ENCODE peak calls at places on chromosomes 13 and 19, in ten cellular contexts. C is CD4-positive, CD25-positive, alpha-beta regulatory T cell; I is PC-3; X is NCI-H774; B is CD4-positive, alpha-beta T cell; P is HEK293T; K is lower leg skin; S is activated T-cell treated with anti-CD3 and anti-CD28 coated beads, Interleukin-2, amount 50 U/mL, for 1 hour; N is CD8-positive, alpha-beta T cell; Z is T follicular helper cell. E is an unnamed sample.
A peak's percentile ranks its signal among the peaks of the same experiment; 100 is the strongest.

GRCh38 chr13:113622791-113623490 is 35.1 kb downstream of the ATP4B start:
- DNase-seq in N (no peak), X (no peak), K (no peak), B (no peak), C (no peak), I (no peak), P (no peak), S (no peak), Z (no peak), E (no peak)

GRCh38 chr19:28934626-28935025 is 278.3 kb downstream of the UQCRFS1 start:
- DNase-seq in B (no peak), P (no peak), K (no peak), S (no peak), I (no peak), Z (no peak), C (no peak), X (no peak), N (no peak), E (no peak)

GRCh38 chr19:35545855-35546381 is 492 bp downstream of the TMEM147 start:
- DNase-seq in N (peak; percentile 7), P (peak; percentile 50), I (peak; percentile 23), K (no peak), C (peak; percentile 57), X (no peak), B (peak; percentile 25), S (peak; percentile 58), Z (no peak), E (no peak)

GRCh38 chr19:7595466-7596133 is at the start of gene CAMSAP3:
- DNase-seq in Z (no peak), B (no peak), S (peak; percentile 63), C (peak; percentile 43), I (peak; percentile 73), X (peak; percentile 74), N (peak; percentile 27), P (peak; percentile 68), K (no peak), E (peak; percentile 44)

GRCh38 chr13:90710355-90710754 is 637.1 kb upstream of the MIR17HG start:
- DNase-seq in B (no peak), I (no peak), Z (no peak), K (no peak), C (no peak), S (no peak), N (no peak), P (no peak), X (no peak), E (no peak)

GRCh38 chr13:35865341-35866240 is 265.6 kb downstream of the DCLK1 start:
- DNase-seq in X (no peak), Z (no peak), N (no peak), I (no peak), K (no peak), S (no peak), C (no peak), B (no peak), P (no peak), E (no peak)

GRCh38 chr19:55256562-55257460 is 2.0 kb downstream of the PPP6R1 start:
- DNase-seq in K (no peak), X (no peak), S (no peak), B (peak; percentile 18), I (peak; percentile 8), Z (no peak), P (no peak), C (no peak), N (no peak), E (no peak)

GRCh38 chr19:54211214-54211613 is 10.6 kb downstream of the RPS9 start:
- DNase-seq in Z (no peak), S (no peak), P (no peak), B (no peak), I (no peak), N (no peak), X (no peak), K (no peak), C (no peak), E (no peak)

GRCh38 chr19:10295305-10295846 is 5.6 kb downstream of the ICAM5 start:
- DNase-seq in S (peak; percentile 70), Z (peak; percentile 55), P (no peak), N (peak; percentile 53), K (no peak), X (no peak), C (peak; percentile 84), I (no peak), B (peak; percentile 62), E (no peak)

GRCh38 chr19:53912653-53913052 is 3.6 kb downstream of the CACNG7 start:
- DNase-seq in B (no peak), P (peak; percentile 55), C (no peak), Z (no peak), I (no peak), S (no peak), X (no peak), N (no peak), K (no peak), E (no peak)

GRCh38 chr19:7391218-7391670 is 42.5 kb downstream of the ARHGEF18 start:
- DNase-seq in C (no peak), P (no peak), N (no peak), Z (no peak), K (no peak), B (no peak), I (peak; percentile 97), X (no peak), S (no peak), E (no peak)

GRCh38 chr13:105804561-105805190 is 730.8 kb downstream of the EFNB2 start:
- DNase-seq in Z (no peak), X (no peak), N (no peak), I (peak; percentile 43), K (no peak), S (no peak), P (no peak), B (no peak), C (no peak), E (no peak)

GRCh38 chr19:38376576-38376975 is 2.2 kb downstream of the PSMD8 start:
- DNase-seq in P (no peak), Z (no peak), B (no peak), S (no peak), K (no peak), X (no peak), I (no peak), C (no peak), N (no peak), E (no peak)

GRCh38 chr19:51440052-51440451 is 18.2 kb downstream of the SIGLEC8 start:
- DNase-seq in N (no peak), C (no peak), K (no peak), I (no peak), S (no peak), X (no peak), P (no peak), B (no peak), Z (no peak), E (no peak)

GRCh38 chr19:35528218-35529038 is at the start of gene SBSN:
- DNase-seq in C (no peak), P (no peak), N (no peak), B (no peak), S (no peak), Z (no peak), I (peak; percentile 48), X (no peak), K (no peak), E (no peak)

GRCh38 chr19:39133431-39134270 is 8.1 kb downstream of the PAK4 start:
- DNase-seq in P (no peak), Z (no peak), X (no peak), K (no peak), N (no peak), I (no peak), B (no peak), S (no peak), C (no peak), E (no peak)

GRCh38 chr13:111654531-111654930 is 334.1 kb downstream of the TEX29 start:
- DNase-seq in X (no peak), Z (no peak), N (no peak), P (no peak), C (no peak), I (no peak), K (peak; percentile 50), B (no peak), S (no peak), E (no peak)

GRCh38 chr19:45471866-45472556 is 4.2 kb downstream of the FOSB start:
- DNase-seq in N (no peak), C (no peak), Z (no peak), K (no peak), I (no peak), X (no peak), B (no peak), S (no peak), P (no peak), E (no peak)

GRCh38 chr19:51002542-51003311 is 1.3 kb upstream of the KLK8 start:
- DNase-seq in N (no peak), C (peak; percentile 12), Z (no peak), I (peak; percentile 70), X (peak; percentile 9), K (no peak), P (peak; percentile 97), B (no peak), S (no peak), E (no peak)

GRCh38 chr19:39038098-39038497 is 5.7 kb upstream of the FBXO27 start:
- DNase-seq in N (no peak), K (no peak), B (no peak), C (no peak), Z (no peak), P (peak; percentile 79), X (no peak), S (no peak), I (peak; percentile 42), E (no peak)

GRCh38 chr19:16361926-16362325 is 37.3 kb downstream of the KLF2 start:
- DNase-seq in N (no peak), S (no peak), P (no peak), X (no peak), B (no peak), K (no peak), C (no peak), Z (no peak), I (no peak), E (no peak)

E was measured in NCI-H2107.